ENCODE peak calls at places on chromosomes 1 and 21, in seven cellular contexts. Z is A549, E is K562, G is ovary, M is tibial nerve, J is transverse colon, Y is sigmoid colon. R is an unnamed sample.

GRCh38 chr1:200888349-200888838 is 6.3 kb upstream of the INAVA start:
- DNase-seq in Z (no peak), J (peak), M (no peak), E (no peak), Y (peak), G (no peak), R (no peak)

GRCh38 chr1:56152635-56153034 is 426.7 kb downstream of the PLPP3 start:
- DNase-seq in G (no peak), Y (no peak), E (no peak), J (no peak), Z (no peak), M (no peak), R (no peak)

GRCh38 chr1:235101558-235102258 is 26.9 kb downstream of the TOMM20 start:
- DNase-seq in Y (no peak), E (no peak), G (no peak), Z (no peak), J (no peak), M (no peak), R (no peak)

GRCh38 chr1:162020145-162020544 is 3.5 kb downstream of the OLFML2B start:
- DNase-seq in E (no peak), M (peak), J (no peak), Z (no peak), Y (no peak), G (no peak), R (no peak)

GRCh38 chr1:234893725-234894630 is 234.7 kb downstream of the TOMM20 start:
- DNase-seq in Z (no peak), J (no peak), Y (no peak), E (peak), G (no peak), M (no peak), R (peak)

GRCh38 chr1:99852648-99853047 is 2.5 kb downstream of the AGL start:
- DNase-seq in Z (no peak), M (no peak), Y (no peak), J (no peak), E (no peak), G (no peak), R (no peak)

GRCh38 chr21:42400525-42400924 is 3.2 kb upstream of the UBASH3A start:
- DNase-seq in J (no peak), M (no peak), E (no peak), G (no peak), Y (no peak), Z (no peak), R (no peak)

GRCh38 chr1:242477944-242478343 is 46.6 kb downstream of the PLD5 start:
- DNase-seq in G (no peak), Z (no peak), M (no peak), J (no peak), E (no peak), Y (no peak), R (no peak)

GRCh38 chr21:32844653-32845443 is 73.3 kb upstream of the PAXBP1 start:
- DNase-seq in J (no peak), M (no peak), Z (peak), G (no peak), Y (no peak), E (no peak), R (no peak)

GRCh38 chr1:68725353-68725752 is 228.5 kb upstream of the DEPDC1 start:
- DNase-seq in Z (no peak), G (no peak), M (peak), Y (peak), E (no peak), J (peak), R (no peak)

GRCh38 chr1:41727749-41728115 is 191.0 kb downstream of the HIVEP3 start:
- DNase-seq in Y (peak), Z (no peak), E (no peak), G (no peak), J (no peak), M (no peak), R (no peak)

GRCh38 chr1:94063379-94063778 is 57.6 kb downstream of the ABCA4 start:
- DNase-seq in Y (peak), E (peak), M (peak), J (peak), G (peak), Z (no peak), R (peak)

GRCh38 chr1:200862713-200863415 is 9.9 kb upstream of the GPR25 start:
- DNase-seq in J (no peak), E (no peak), M (no peak), Z (no peak), G (no peak), Y (no peak), R (no peak)

GRCh38 chr1:222387020-222387816 is 160.7 kb downstream of the HHIPL2 start:
- DNase-seq in Y (no peak), M (no peak), G (no peak), Z (no peak), E (peak), J (no peak), R (no peak)

GRCh38 chr21:35971824-35972223 is 88.5 kb downstream of the SETD4 start:
- DNase-seq in G (no peak), Z (no peak), J (no peak), M (no peak), E (no peak), Y (no peak), R (no peak)

GRCh38 chr1:221961532-221962292 is 219.8 kb upstream of the DUSP10 start:
- DNase-seq in G (no peak), Y (no peak), J (no peak), E (peak), Z (no peak), M (no peak), R (no peak)

GRCh38 chr1:155389831-155390230 is 69.1 kb downstream of the RUSC1 start:
- DNase-seq in Y (no peak), J (no peak), G (no peak), M (no peak), E (no peak), Z (no peak), R (no peak)

GRCh38 chr1:38273405-38273804 is 226.8 kb upstream of the POU3F1 start:
- DNase-seq in Z (no peak), E (no peak), G (no peak), M (no peak), J (no peak), Y (no peak), R (no peak)

GRCh38 chr1:6490181-6491075 is 1.0 kb downstream of the PLEKHG5 start:
- DNase-seq in Z (peak), Y (no peak), E (peak), G (peak), J (peak), M (no peak), R (peak)

DNA sequence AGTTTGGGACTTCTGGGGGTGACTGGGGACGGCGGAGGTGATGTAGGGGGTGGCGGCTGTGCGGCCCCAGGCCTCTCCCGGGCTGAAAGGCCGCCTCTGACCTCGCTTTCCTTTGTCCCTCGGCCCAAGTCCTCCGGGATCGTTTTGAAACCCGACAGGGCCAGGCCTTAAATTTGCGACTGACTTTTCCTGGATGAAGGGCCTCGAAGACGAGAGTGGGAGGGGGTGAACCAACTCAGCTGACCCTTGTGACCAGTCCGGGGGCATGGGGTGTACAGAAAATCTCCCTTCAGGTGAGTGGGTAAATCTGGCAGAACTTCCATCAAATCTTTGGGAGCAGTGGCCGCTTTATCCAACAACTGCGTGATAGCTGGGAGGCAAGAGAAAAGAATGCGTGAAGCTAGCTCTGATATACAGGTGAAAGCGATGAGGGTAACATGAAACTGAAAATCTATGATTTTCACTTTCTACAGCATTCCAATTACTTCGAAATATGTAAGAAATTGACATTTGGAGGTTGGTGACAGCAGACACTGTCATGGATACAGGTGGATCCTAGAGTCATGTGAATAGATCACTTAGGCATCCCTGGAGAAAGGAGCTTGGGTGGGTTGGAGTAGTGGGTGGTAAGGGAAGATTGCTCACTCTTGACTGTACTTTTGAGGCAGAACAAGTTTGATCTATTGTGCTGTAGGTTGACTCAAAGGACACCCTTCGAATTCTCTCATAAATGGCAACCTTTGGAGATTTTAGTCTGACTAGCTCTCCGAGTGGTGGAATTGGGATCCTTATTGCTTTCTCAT is 887 bp downstream of the AHCYL1 start:
- DNase-seq in Z (no peak), J (peak), M (no peak), E (no peak), G (no peak), Y (no peak), R (peak)
- TF ChIP-seq EP300 in Z (no peak), J (no peak), M (no peak), E (no peak), G (no peak), Y (no peak), R (no peak)

GRCh38 chr1:205273551-205273982 is 45.8 kb downstream of the TMCC2 start:
- DNase-seq in J (peak), G (peak), Y (peak), E (peak), M (peak), Z (peak), R (peak)
- H3K27ac ChIP-seq in J (peak), G (no peak), Y (no peak), E (no peak), M (peak), Z (peak), R (no peak)

GRCh38 chr1:220748091-220748934 is at the start of gene MTARC2:
- DNase-seq in G (peak), Z (peak), Y (peak), J (peak), E (no peak), M (peak), R (peak)
- TF ChIP-seq EP300 in G (no peak), Z (no peak), Y (no peak), J (no peak), E (no peak), M (no peak), R (no peak)

DNA sequence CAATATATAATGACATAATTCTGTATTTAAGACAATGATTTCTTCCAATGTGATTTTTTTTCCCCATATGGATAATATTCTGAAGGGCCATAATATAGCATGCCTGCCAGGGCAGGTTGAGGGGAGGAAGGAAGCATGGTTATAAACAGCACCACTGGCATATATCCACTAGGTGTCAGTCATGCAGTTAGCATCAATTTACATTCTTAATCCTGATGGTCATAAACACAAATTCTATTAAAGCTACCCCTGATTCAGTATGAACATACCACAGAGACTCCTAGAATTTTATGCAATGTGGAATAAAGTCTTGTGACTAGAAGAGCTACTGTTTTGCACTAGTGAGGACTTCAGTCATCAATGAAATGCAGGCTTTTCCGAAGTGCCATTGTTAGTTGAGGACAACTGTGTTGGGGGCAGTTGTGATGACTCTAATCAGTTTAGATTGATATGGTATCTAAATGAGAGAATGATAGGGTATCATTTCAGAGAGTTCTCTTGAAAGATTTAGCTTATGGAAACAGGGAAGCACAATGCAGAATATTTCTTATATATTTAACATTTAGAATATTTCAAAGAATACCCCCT is 342.7 kb upstream of the NR5A2 start:
- DNase-seq in J (peak), G (no peak), Z (peak), M (peak), Y (no peak), E (peak), R (no peak)
- H3K27ac ChIP-seq in J (no peak), G (no peak), Z (peak), M (no peak), Y (no peak), E (no peak), R (no peak)

DNA sequence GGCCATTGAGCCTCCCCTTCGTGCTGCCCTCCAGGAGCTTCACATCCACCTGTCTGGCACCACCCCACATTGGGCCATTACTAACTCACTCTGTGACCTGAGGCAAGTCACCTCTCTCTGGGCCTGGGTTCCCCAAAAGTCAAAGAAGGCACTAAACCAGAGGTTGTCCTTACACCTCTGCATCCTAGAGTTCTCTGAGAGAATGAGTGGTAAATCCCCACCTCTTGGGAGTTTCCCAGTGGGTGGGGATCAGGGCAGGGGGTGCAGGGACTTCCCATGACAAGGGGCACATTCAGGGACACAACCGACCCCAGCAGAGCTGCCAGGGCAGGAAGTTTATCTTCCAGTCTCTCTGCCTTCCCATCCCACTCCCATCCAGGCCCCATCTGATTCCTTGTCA is 99.7 kb downstream of the EPHB2 start:
- DNase-seq in M (no peak), E (no peak), G (no peak), J (no peak), Z (no peak), Y (no peak), R (no peak)
- TF ChIP-seq EP300 in M (no peak), E (no peak), G (no peak), J (no peak), Z (no peak), Y (no peak), R (no peak)

DNA sequence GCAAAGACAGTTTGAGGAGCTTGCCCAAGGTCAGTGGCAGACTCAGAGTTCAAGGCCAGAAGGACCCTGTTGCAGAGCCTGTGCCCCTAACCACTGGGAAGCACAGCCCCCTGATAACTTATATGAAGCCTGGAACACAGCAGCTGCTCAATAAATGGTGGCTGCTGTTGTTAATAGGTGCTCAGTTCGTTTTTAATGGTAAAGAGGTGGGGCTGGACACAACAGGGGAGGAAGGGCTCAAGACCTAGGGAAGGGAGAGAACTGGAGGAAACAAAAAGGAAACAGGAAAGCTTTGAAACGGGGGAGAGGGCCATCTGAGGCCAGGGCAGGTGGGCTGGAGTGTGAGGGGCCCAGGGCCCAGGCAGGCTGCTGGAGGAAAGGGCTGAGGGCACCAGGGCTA is 125.4 kb downstream of the LACTBL1 start:
- DNase-seq in M (no peak), Y (no peak), G (no peak), Z (no peak), J (no peak), E (no peak), R (no peak)
- H3K27ac ChIP-seq in M (no peak), Y (no peak), G (no peak), Z (no peak), J (no peak), E (no peak), R (no peak)

GRCh38 chr1:1280782-1281481 is 696 bp downstream of the SCNN1D start:
- DNase-seq in J (no peak), E (no peak), Z (no peak), M (no peak), G (no peak), Y (no peak), R (no peak)

GRCh38 chr1:1283821-1284220 is 3.6 kb downstream of the SCNN1D start:
- DNase-seq in G (no peak), J (peak), Y (no peak), M (no peak), Z (peak), E (peak), R (no peak)

GRCh38 chr1:1282998-1283397 is 2.8 kb downstream of the SCNN1D start:
- DNase-seq in Z (no peak), Y (no peak), J (no peak), G (no peak), E (no peak), M (no peak), R (no peak)

GRCh38 chr1:1279028-1279427 is 1.2 kb upstream of the SCNN1D start:
- DNase-seq in J (no peak), E (no peak), G (no peak), M (no peak), Z (no peak), Y (no peak), R (no peak)

GRCh38 chr1:1281533-1282321 is 1.5 kb downstream of the SCNN1D start:
- DNase-seq in E (no peak), Y (peak), Z (peak), J (peak), M (no peak), G (peak), R (peak)
- TF ChIP-seq EP300 in E (no peak), Y (no peak), Z (no peak), J (no peak), M (no peak), G (no peak), R (no peak)

GRCh38 chr21:44353200-44353970 is at the start of gene TRPM2:
- DNase-seq in G (no peak), J (peak), M (peak), Z (no peak), Y (no peak), E (no peak), R (peak)
- H3K27ac ChIP-seq in G (no peak), J (peak), M (peak), Z (no peak), Y (peak), E (no peak), R (peak)

DNA sequence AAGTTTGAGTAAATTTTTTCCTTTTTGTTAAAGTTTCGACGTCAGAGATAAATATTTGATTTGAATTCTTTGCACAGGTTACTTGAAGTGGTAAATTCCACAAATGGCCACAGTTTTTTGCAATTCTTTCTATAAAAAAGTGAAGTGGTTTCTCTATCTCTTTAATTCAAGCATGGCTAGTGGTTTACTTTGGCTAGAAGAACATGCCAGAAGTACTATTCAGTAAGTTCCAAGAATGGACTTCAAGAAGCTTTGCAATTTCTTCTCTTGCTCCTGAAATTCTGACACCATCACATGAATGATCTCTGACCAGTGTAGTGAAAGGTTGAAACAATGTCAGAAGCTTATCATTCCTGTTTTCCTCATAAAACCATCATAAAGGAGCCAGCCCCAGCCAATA is 55.7 kb upstream of the RNPC3 start:
- DNase-seq in G (no peak), J (no peak), Y (no peak), E (no peak), Z (no peak), M (no peak), R (no peak)
- TF ChIP-seq EP300 in G (no peak), J (no peak), Y (no peak), E (no peak), Z (no peak), M (no peak), R (no peak)